ENCODE peak calls at places on chromosomes 2 and 18, in four cellular contexts. B is fibroblast of lung, F is AG04450, R is PC-3. M is an unnamed sample.

GRCh38 chr2:119431976-119432881 is 575 bp downstream of the TMEM37 start:
- DNase-seq in B (peak; percentile 51), F (no peak), R (no peak), M (no peak)

GRCh38 chr2:234366891-234367290 is 130.0 kb downstream of the ARL4C start:
- DNase-seq in R (peak; percentile 55), B (peak; percentile 86), F (no peak), M (no peak)

GRCh38 chr18:4789506-4789905 is 334.4 kb upstream of the DLGAP1 start:
- DNase-seq in B (no peak), F (no peak), R (no peak), M (no peak)

GRCh38 chr2:11746807-11747459 is 501 bp downstream of the LPIN1 start:
- DNase-seq in R (peak; percentile 47), B (peak; percentile 33), F (no peak), M (peak; percentile 45)

GRCh38 chr2:77087987-77088414 is 434.2 kb downstream of the LRRTM4 start:
- DNase-seq in R (no peak), B (no peak), F (no peak), M (no peak)

GRCh38 chr2:100365434-100365833 is 43.1 kb upstream of the LONRF2 start:
- DNase-seq in R (peak; percentile 87), F (peak; percentile 87), B (peak; percentile 95), M (peak; percentile 74)

GRCh38 chr2:192128655-192129054 is 66.1 kb downstream of the TMEFF2 start:
- DNase-seq in F (no peak), B (peak; percentile 33), R (no peak), M (no peak)

GRCh38 chr2:148362144-148362796 is 282.3 kb upstream of the EPC2 start:
- DNase-seq in R (no peak), F (no peak), B (no peak), M (no peak)

GRCh38 chr2:11777066-11777782 is 30.8 kb downstream of the LPIN1 start:
- DNase-seq in B (no peak), R (no peak), F (no peak), M (no peak)

GRCh38 chr2:46296216-46296839 is 879 bp upstream of the EPAS1 start:
- DNase-seq in B (no peak), F (no peak), R (peak; percentile 11), M (peak; percentile 57)

GRCh38 chr2:17646838-17647701 is 106.5 kb downstream of the SMC6 start:
- DNase-seq in R (no peak), F (no peak), B (no peak), M (no peak)

GRCh38 chr2:21251216-21251971 is 127.6 kb downstream of the TDRD15 start:
- DNase-seq in F (no peak), R (no peak), B (no peak), M (no peak)

GRCh38 chr2:174012347-174013309 is 47.5 kb upstream of the SP3 start:
- DNase-seq in R (no peak), B (peak; percentile 74), F (no peak), M (peak; percentile 17)

GRCh38 chr18:37567061-37567993 is 1.7 kb upstream of the CELF4 start:
- DNase-seq in F (no peak), R (no peak), B (no peak), M (no peak)

GRCh38 chr2:10486601-10487079 is 38.5 kb upstream of the ODC1 start:
- DNase-seq in F (no peak), B (no peak), R (no peak), M (no peak)

GRCh38 chr2:104755026-104755856 is 98.7 kb upstream of the POU3F3 start:
- DNase-seq in R (no peak), B (no peak), F (no peak), M (no peak)

GRCh38 chr2:101383016-101383541 is 4.2 kb downstream of the CREG2 start:
- DNase-seq in B (no peak), R (no peak), F (no peak), M (no peak)

GRCh38 chr18:44729631-44730101 is 49.0 kb downstream of the SETBP1 start:
- DNase-seq in B (peak; percentile 64), R (no peak), F (peak; percentile 32), M (no peak)

GRCh38 chr2:143068094-143068890 is 60.9 kb upstream of the ARHGAP15 start:
- DNase-seq in F (no peak), R (no peak), B (no peak), M (no peak)

GRCh38 chr18:75625966-75626365 is 198.5 kb upstream of the SMIM21 start:
- DNase-seq in B (no peak), R (no peak), F (no peak), M (no peak)

GRCh38 chr2:241773511-241774418 is 2.9 kb upstream of the GAL3ST2 start:
- DNase-seq in F (no peak), R (no peak), B (no peak), M (no peak)

GRCh38 chr2:239583171-239583878 is 182.5 kb upstream of the HDAC4 start:
- DNase-seq in R (no peak), F (no peak), B (no peak), M (no peak)

GRCh38 chr2:212931271-212931670 is 220.1 kb downstream of the IKZF2 start:
- DNase-seq in R (no peak), F (no peak), B (no peak), M (no peak)

GRCh38 chr2:132668986-132669853 is 785 bp downstream of the LYPD1 start:
- DNase-seq in B (peak; percentile 14), R (peak; percentile 46), F (no peak), M (no peak)

GRCh38 chr18:49628119-49628518 is 66.3 kb downstream of the LIPG start:
- DNase-seq in B (no peak), F (no peak), R (peak; percentile 57), M (no peak)

GRCh38 chr18:63578357-63578958 is 8.7 kb upstream of the SERPINB13 start:
- DNase-seq in F (no peak), R (peak; percentile 69), B (peak; percentile 36), M (no peak)

GRCh38 chr2:42243297-42243696 is 74.1 kb downstream of the EML4 start:
- DNase-seq in F (no peak), R (no peak), B (no peak), M (no peak)

GRCh38 chr2:32553829-32554432 is 73.9 kb upstream of the TTC27 start:
- DNase-seq in F (peak; percentile 13), B (peak; percentile 75), R (peak; percentile 54), M (peak; percentile 44)
- TF ChIP-seq CTCF in F (peak; percentile 80), B (peak; percentile 71), R (peak; percentile 83), M (peak; percentile 70)

DNA sequence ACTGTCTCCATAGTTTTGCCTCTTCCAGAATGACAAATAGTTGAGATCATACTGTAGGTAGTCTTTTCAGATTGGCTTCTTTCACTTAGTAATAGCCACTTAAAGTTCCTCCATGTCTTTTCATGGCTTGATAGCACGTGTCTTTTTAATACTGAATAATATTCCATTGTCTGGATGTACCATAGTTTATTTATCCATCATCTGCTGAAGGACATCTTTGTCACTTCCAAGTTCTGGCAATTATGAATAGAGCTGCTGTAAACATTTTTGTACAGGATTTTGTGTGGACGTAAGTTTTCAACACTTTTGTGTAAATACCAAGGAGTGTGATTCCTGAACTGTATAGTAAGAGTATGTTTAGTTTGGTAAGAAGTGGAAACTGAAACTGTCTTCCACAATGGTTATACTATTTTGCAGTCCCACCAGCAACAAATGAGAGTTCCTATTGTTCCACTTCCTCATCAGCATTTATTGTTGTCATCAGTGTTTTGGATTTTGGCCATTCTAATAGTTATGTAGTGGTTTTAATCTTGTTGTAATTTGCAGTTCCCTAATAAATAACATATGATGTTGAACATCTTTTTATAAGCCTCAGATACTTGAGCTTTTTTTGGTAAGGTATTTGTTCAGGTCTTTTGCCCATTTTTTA is 18.9 kb downstream of the LTBP1 start:
- DNase-seq in B (no peak), F (no peak), R (no peak), M (no peak)
- H3K27ac ChIP-seq in B (no peak overlapping the region), F (no peak overlapping the region), R (no peak overlapping the region), M (no peak overlapping the region)

GRCh38 chr2:126244937-126245336 is 411.0 kb upstream of the GYPC start:
- DNase-seq in F (no peak), R (peak; percentile 32), B (peak; percentile 27), M (no peak)
- TF ChIP-seq CTCF in F (peak; percentile 38), R (peak; percentile 43), B (no peak), M (no peak)

GRCh38 chr18:74534981-74535649 is 815 bp downstream of the CNDP1 start:
- DNase-seq in F (no peak), B (no peak), R (no peak), M (no peak)
- H3K27ac ChIP-seq in F (no peak overlapping the region), B (no peak overlapping the region), R (no peak overlapping the region), M (no peak overlapping the region)

GRCh38 chr2:28380185-28380584 is 12.5 kb upstream of the FOSL2 start:
- DNase-seq in B (no peak), F (no peak), R (no peak), M (no peak)

GRCh38 chr2:28377201-28377816 is 15.3 kb upstream of the FOSL2 start:
- DNase-seq in R (no peak), F (no peak), B (no peak), M (peak; percentile 48)

GRCh38 chr2:28377984-28378678 is 14.5 kb upstream of the FOSL2 start:
- DNase-seq in F (no peak), B (no peak), R (peak; percentile 15), M (peak; percentile 79)

GRCh38 chr2:28381225-28382180 is 11.2 kb upstream of the FOSL2 start:
- DNase-seq in F (no peak), R (no peak), B (no peak), M (no peak)

DNA sequence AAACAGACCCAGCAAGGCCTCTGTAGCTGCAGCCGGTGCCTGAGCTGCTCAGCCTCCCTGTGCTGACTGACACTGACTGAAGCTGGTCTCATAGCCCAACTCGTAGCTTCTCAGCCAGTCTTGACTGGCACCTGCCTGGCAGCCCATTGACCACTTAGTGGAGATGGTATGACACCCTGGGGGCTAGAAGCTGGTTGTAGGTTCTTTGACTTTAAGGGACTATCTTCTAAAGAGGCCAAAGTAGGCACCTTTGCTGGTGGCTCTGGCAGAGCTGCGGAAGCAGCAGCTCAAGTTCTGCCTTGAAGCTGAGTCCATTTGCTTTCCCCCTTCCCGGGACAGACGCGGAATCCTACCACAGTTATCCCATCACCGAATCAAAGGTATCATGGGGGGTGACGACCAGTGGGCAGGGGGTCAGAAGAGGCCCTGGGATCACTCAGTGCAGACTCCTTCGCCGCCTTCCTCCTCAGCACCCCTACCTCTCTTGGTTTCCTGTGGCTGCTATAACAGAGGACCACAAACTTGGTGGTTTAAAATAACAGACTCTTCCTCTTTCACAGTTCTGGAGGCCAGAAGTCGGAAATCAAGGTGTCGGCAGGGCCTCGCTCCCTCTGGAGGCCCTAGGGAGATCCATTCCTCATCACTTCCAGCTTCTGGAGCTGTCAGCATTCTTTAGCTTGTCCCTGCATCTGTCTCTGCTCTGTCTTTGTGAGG is 13.8 kb upstream of the FOSL2 start:
- DNase-seq in R (no peak), F (no peak), B (no peak), M (no peak)
- TF ChIP-seq CTCF in R (no peak), F (no peak), B (no peak), M (no peak)

DNA sequence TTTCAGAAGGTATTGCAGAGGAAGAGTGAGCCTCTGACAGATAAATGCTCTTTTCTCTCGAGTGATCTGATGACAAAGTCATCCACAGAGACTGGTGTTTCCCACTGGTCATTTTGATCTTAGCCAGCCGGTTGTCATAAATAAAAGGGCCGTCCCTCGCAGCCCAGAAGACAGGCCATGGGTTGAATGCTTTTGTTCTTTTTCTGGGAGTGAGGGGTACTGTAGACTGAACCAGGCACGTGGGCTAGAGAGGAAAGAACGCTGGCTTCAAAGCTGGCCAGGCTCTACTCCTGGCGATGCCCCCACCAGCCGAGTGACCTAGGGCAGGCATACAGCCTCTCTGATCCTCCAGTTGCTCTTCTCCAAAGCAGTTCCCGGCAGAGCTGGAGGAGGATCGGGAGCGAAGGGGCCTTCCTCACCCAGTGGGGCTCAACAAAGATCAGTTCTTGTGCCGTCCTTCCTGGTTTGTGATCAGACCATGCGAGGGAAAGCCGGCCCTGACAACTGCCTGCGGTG is 193.5 kb downstream of the INHBB start:
- DNase-seq in B (no peak), F (no peak), R (no peak), M (no peak)
- H3K27ac ChIP-seq in B (no peak overlapping the region), F (no peak overlapping the region), R (no peak overlapping the region), M (no peak overlapping the region)

GRCh38 chr2:228401065-228401912 is 219.8 kb upstream of the SPHKAP start:
- DNase-seq in F (no peak), R (peak; percentile 67), B (peak; percentile 15), M (no peak)
- TF ChIP-seq CTCF in F (no peak), R (peak; percentile 87), B (no peak), M (no peak)